ENCODE peak calls at places on chromosomes 12 and 14, in seven cellular contexts. One of them, this sample, is unnamed.

GRCh38 chr14:71371711-71372396 is 464.6 kb downstream of the PCNX1 start:
- DNase-seq in A549: peak
- DNase-seq in pancreas: no peak
- DNase-seq in neural crest cell: no peak
- DNase-seq in fibroblast of mammary gland: peak
- DNase-seq in GM06990: no peak
- DNase-seq in psoas muscle: no peak
- DNase-seq in this sample: peak

GRCh38 chr12:85092814-85093370 is 56.7 kb downstream of the LRRIQ1 start:
- DNase-seq in A549: no peak
- DNase-seq in pancreas: no peak
- DNase-seq in neural crest cell: no peak
- DNase-seq in fibroblast of mammary gland: no peak
- DNase-seq in GM06990: no peak
- DNase-seq in psoas muscle: no peak
- DNase-seq in this sample: no peak

GRCh38 chr12:19234991-19235876 is 105.7 kb downstream of the PLEKHA5 start:
- DNase-seq in A549: no peak
- DNase-seq in pancreas: no peak
- DNase-seq in neural crest cell: no peak
- DNase-seq in fibroblast of mammary gland: peak
- DNase-seq in GM06990: no peak
- DNase-seq in psoas muscle: no peak
- DNase-seq in this sample: no peak

GRCh38 chr14:63710497-63710896 is 17.4 kb downstream of the SGPP1 start:
- DNase-seq in A549: no peak
- DNase-seq in pancreas: no peak
- DNase-seq in neural crest cell: no peak
- DNase-seq in fibroblast of mammary gland: no peak
- DNase-seq in GM06990: no peak
- DNase-seq in psoas muscle: no peak
- DNase-seq in this sample: no peak

GRCh38 chr12:106137456-106138278 is 1.1 kb downstream of the NUAK1 start:
- DNase-seq in A549: no peak
- DNase-seq in pancreas: no peak
- DNase-seq in neural crest cell: no peak
- DNase-seq in fibroblast of mammary gland: no peak
- DNase-seq in GM06990: no peak
- DNase-seq in psoas muscle: no peak
- DNase-seq in this sample: no peak

GRCh38 chr14:75221797-75222196 is 45.4 kb upstream of the TMED10 start:
- DNase-seq in A549: no peak
- DNase-seq in pancreas: no peak
- DNase-seq in neural crest cell: no peak
- DNase-seq in fibroblast of mammary gland: no peak
- DNase-seq in GM06990: no peak
- DNase-seq in psoas muscle: no peak
- DNase-seq in this sample: no peak

GRCh38 chr12:120709976-120710804 is at the start of gene UNC119B:
- DNase-seq in A549: peak
- DNase-seq in pancreas: peak
- DNase-seq in neural crest cell: peak
- DNase-seq in fibroblast of mammary gland: peak
- DNase-seq in GM06990: peak
- DNase-seq in psoas muscle: peak
- DNase-seq in this sample: peak

GRCh38 chr12:53005215-53005985 is 856 bp upstream of the EIF4B start:
- DNase-seq in A549: peak
- DNase-seq in pancreas: peak
- DNase-seq in neural crest cell: no peak
- DNase-seq in fibroblast of mammary gland: no peak
- DNase-seq in GM06990: no peak
- DNase-seq in psoas muscle: peak
- DNase-seq in this sample: no peak

GRCh38 chr12:113222730-113223531 is 1.7 kb downstream of the TPCN1 start:
- DNase-seq in A549: peak
- DNase-seq in pancreas: peak
- DNase-seq in neural crest cell: no peak
- DNase-seq in fibroblast of mammary gland: peak
- DNase-seq in GM06990: no peak
- DNase-seq in psoas muscle: peak
- DNase-seq in this sample: no peak

GRCh38 chr12:27179399-27180214 is 64.5 kb upstream of the STK38L start:
- DNase-seq in A549: peak
- DNase-seq in pancreas: peak
- DNase-seq in neural crest cell: no peak
- DNase-seq in fibroblast of mammary gland: peak
- DNase-seq in GM06990: peak
- DNase-seq in psoas muscle: no peak
- DNase-seq in this sample: peak

GRCh38 chr12:45369065-45369464 is 153.2 kb downstream of the ANO6 start:
- DNase-seq in A549: peak
- DNase-seq in pancreas: no peak
- DNase-seq in neural crest cell: no peak
- DNase-seq in fibroblast of mammary gland: peak
- DNase-seq in GM06990: no peak
- DNase-seq in psoas muscle: no peak
- DNase-seq in this sample: no peak

GRCh38 chr14:74848768-74849167 is 27.2 kb downstream of the PROX2 start:
- DNase-seq in A549: no peak
- DNase-seq in pancreas: no peak
- DNase-seq in neural crest cell: no peak
- DNase-seq in fibroblast of mammary gland: peak
- DNase-seq in GM06990: no peak
- DNase-seq in psoas muscle: no peak
- DNase-seq in this sample: no peak

GRCh38 chr14:90720832-90721231 is 95.4 kb downstream of the TTC7B start:
- DNase-seq in A549: no peak
- DNase-seq in pancreas: no peak
- DNase-seq in neural crest cell: no peak
- DNase-seq in fibroblast of mammary gland: no peak
- DNase-seq in GM06990: no peak
- DNase-seq in psoas muscle: no peak
- DNase-seq in this sample: no peak

GRCh38 chr12:62861586-62861985 is 73.4 kb downstream of the PPM1H start:
- DNase-seq in A549: no peak
- DNase-seq in pancreas: no peak
- DNase-seq in neural crest cell: no peak
- DNase-seq in fibroblast of mammary gland: no peak
- DNase-seq in GM06990: no peak
- DNase-seq in psoas muscle: no peak
- DNase-seq in this sample: no peak

GRCh38 chr14:98999901-99000300 is 272.1 kb downstream of the BCL11B start:
- DNase-seq in A549: no peak
- DNase-seq in pancreas: no peak
- DNase-seq in neural crest cell: no peak
- DNase-seq in fibroblast of mammary gland: no peak
- DNase-seq in GM06990: no peak
- DNase-seq in psoas muscle: no peak
- DNase-seq in this sample: no peak

GRCh38 chr12:53268009-53268636 is at the start of gene ESPL1:
- DNase-seq in A549: peak
- DNase-seq in pancreas: peak
- DNase-seq in neural crest cell: peak
- DNase-seq in fibroblast of mammary gland: peak
- DNase-seq in GM06990: peak
- DNase-seq in psoas muscle: peak
- DNase-seq in this sample: peak

GRCh38 chr14:19729359-19729758 is 14.0 kb upstream of the OR4Q3 start:
- DNase-seq in A549: no peak
- DNase-seq in pancreas: no peak
- DNase-seq in neural crest cell: no peak
- DNase-seq in fibroblast of mammary gland: no peak
- DNase-seq in GM06990: no peak
- DNase-seq in psoas muscle: no peak
- DNase-seq in this sample: no peak

GRCh38 chr14:104805326-104805678 is 4.4 kb downstream of the ZBTB42 start:
- DNase-seq in A549: peak
- DNase-seq in pancreas: peak
- DNase-seq in neural crest cell: no peak
- DNase-seq in fibroblast of mammary gland: peak
- DNase-seq in GM06990: no peak
- DNase-seq in psoas muscle: peak
- DNase-seq in this sample: no peak

GRCh38 chr14:103091041-103091882 is 3.3 kb upstream of the EXOC3L4 start:
- DNase-seq in A549: no peak
- DNase-seq in pancreas: no peak
- DNase-seq in neural crest cell: peak
- DNase-seq in fibroblast of mammary gland: peak
- DNase-seq in GM06990: peak
- DNase-seq in psoas muscle: peak
- DNase-seq in this sample: peak

GRCh38 chr14:104072586-104072985 is 12.9 kb upstream of the ASPG start:
- DNase-seq in A549: no peak
- DNase-seq in pancreas: no peak
- DNase-seq in neural crest cell: no peak
- DNase-seq in fibroblast of mammary gland: peak
- DNase-seq in GM06990: no peak
- DNase-seq in psoas muscle: no peak
- DNase-seq in this sample: no peak

DNA sequence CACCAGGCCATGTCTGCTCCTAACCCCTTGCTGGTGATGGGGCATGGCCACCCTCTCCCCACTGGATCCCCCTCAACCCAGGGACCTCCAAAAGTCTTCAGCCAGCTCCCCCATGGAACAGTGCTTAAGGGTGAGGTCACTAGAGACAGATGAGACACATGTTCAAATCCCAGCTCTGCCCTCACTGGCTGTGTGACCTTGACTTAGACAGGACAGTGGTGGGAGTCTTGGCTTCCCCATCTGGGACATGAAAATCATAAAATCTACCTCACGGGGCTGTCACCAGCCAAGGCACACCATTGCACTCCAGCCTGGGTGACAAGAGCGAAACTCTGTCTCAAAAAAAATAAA is 10.9 kb downstream of the RHOF start:
- DNase-seq in A549: no peak
- DNase-seq in pancreas: no peak
- DNase-seq in neural crest cell: no peak
- DNase-seq in fibroblast of mammary gland: no peak
- DNase-seq in GM06990: no peak
- DNase-seq in psoas muscle: no peak
- DNase-seq in this sample: no peak
- TF ChIP-seq CTCF in A549: no peak
- TF ChIP-seq CTCF in pancreas: no peak
- TF ChIP-seq CTCF in neural crest cell: no peak
- TF ChIP-seq CTCF in fibroblast of mammary gland: no peak
- TF ChIP-seq CTCF in GM06990: no peak
- TF ChIP-seq CTCF in psoas muscle: no peak
- TF ChIP-seq CTCF in this sample: no peak

GRCh38 chr14:36975834-36976233 is 196.6 kb downstream of the SLC25A21 start:
- DNase-seq in A549: peak
- DNase-seq in pancreas: no peak
- DNase-seq in neural crest cell: no peak
- DNase-seq in fibroblast of mammary gland: peak
- DNase-seq in GM06990: no peak
- DNase-seq in psoas muscle: no peak
- DNase-seq in this sample: no peak
- TF ChIP-seq CTCF in A549: peak
- TF ChIP-seq CTCF in pancreas: no peak
- TF ChIP-seq CTCF in neural crest cell: no peak
- TF ChIP-seq CTCF in fibroblast of mammary gland: no peak
- TF ChIP-seq CTCF in GM06990: no peak
- TF ChIP-seq CTCF in psoas muscle: no peak
- TF ChIP-seq CTCF in this sample: no peak

DNA sequence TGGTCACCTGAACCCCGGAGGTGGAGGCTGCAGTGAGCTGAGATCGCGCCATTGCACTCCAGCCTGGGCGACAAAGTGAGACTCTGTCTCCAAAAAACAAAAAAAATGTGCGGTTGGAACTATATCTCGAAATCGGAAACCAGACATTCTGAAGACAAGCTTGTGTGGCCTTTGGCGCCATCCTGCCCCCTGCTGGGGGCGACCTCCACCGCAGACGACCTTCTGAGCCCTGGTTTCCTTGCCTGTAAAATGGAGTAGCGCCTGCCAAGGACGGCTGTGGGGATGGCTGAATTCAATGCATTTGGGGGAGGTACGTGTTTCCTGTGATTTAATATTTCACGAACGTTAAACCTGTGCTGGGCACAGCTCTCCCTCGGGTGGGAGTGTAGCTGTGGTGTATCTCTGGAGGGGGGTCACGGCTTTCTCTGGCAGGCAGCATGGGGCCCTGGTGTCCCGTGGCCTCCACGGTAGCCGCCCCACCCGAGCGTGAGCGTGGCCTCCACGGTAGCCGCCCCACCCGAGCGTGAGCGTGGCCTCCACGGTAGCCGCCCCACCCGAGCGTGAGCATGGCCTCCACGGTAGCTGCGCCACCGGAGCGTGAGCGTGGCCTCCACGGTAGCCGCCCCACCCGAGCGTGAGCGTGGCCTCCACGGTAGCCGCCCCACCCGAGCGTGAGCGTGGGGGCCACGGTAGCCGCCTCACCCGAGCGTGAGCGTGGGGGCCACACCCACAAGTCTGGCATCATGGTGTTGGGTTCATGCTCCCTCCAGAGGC is 55.3 kb downstream of the LRCOL1 start:
- DNase-seq in A549: peak
- DNase-seq in pancreas: no peak
- DNase-seq in neural crest cell: peak
- DNase-seq in fibroblast of mammary gland: peak
- DNase-seq in GM06990: peak
- DNase-seq in psoas muscle: no peak
- DNase-seq in this sample: no peak
- TF ChIP-seq CTCF in A549: peak
- TF ChIP-seq CTCF in pancreas: no peak
- TF ChIP-seq CTCF in neural crest cell: peak
- TF ChIP-seq CTCF in fibroblast of mammary gland: peak
- TF ChIP-seq CTCF in GM06990: peak
- TF ChIP-seq CTCF in psoas muscle: no peak
- TF ChIP-seq CTCF in this sample: peak

DNA sequence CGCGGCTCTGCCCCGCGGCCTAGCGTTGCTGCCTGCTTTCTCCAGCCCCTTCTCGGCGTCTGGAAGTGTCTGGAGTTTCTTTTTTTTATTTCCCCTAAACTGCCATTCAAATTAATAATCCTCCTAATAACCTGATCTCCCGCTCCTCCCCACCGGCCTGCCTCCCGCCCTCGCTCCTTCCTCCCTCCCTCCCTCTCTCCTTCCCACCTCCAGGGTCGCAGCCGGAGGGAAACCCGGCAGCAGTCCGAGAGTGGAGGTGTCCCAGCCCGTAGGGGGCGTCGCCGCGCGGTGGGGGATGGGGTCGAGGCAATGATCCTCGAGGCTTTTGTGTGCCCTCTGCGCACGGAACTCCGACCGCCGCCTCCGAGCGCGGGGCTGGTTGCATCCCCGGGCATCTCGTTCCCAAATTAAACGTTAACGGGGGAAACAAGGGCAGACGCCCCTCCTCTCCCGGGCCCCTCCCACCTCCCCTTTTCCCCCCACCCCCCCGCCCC is 1.1 kb upstream of the SOCS2 start:
- DNase-seq in A549: peak
- DNase-seq in pancreas: peak
- DNase-seq in neural crest cell: peak
- DNase-seq in fibroblast of mammary gland: peak
- DNase-seq in GM06990: peak
- DNase-seq in psoas muscle: peak
- DNase-seq in this sample: peak
- TF ChIP-seq CTCF in A549: peak
- TF ChIP-seq CTCF in pancreas: peak
- TF ChIP-seq CTCF in neural crest cell: peak
- TF ChIP-seq CTCF in fibroblast of mammary gland: peak
- TF ChIP-seq CTCF in GM06990: peak
- TF ChIP-seq CTCF in psoas muscle: no peak
- TF ChIP-seq CTCF in this sample: peak

This sample was measured in GM10248.